ENCODE peak calls at places on chromosomes 5 and 9, in six cellular contexts. One of them, this sample, is unnamed.

GRCh38 chr5:157575096-157575872 is at the start of gene ADAM19:
- DNase-seq in HCT116: no peak
- DNase-seq in adipocyte: peak
- DNase-seq in caudate nucleus: no peak
- DNase-seq in NCI-H524: peak
- DNase-seq in neural progenitor cell: peak
- DNase-seq in this sample: no peak

GRCh38 chr5:134552301-134552700 is 26.8 kb downstream of the JADE2 start:
- DNase-seq in HCT116: no peak
- DNase-seq in adipocyte: peak
- DNase-seq in caudate nucleus: no peak
- DNase-seq in NCI-H524: no peak
- DNase-seq in neural progenitor cell: no peak
- DNase-seq in this sample: peak

GRCh38 chr5:78005021-78005785 is 229.1 kb upstream of the TBCA start:
- DNase-seq in HCT116: no peak
- DNase-seq in adipocyte: no peak
- DNase-seq in caudate nucleus: no peak
- DNase-seq in NCI-H524: no peak
- DNase-seq in neural progenitor cell: peak
- DNase-seq in this sample: no peak

GRCh38 chr9:5438301-5439162 is 807 bp upstream of the PLGRKT start:
- DNase-seq in HCT116: no peak
- DNase-seq in adipocyte: peak
- DNase-seq in caudate nucleus: no peak
- DNase-seq in NCI-H524: no peak
- DNase-seq in neural progenitor cell: no peak
- DNase-seq in this sample: no peak

GRCh38 chr5:119453045-119453383 is 717 bp downstream of the HSD17B4 start:
- DNase-seq in HCT116: no peak
- DNase-seq in adipocyte: peak
- DNase-seq in caudate nucleus: no peak
- DNase-seq in NCI-H524: peak
- DNase-seq in neural progenitor cell: no peak
- DNase-seq in this sample: no peak

GRCh38 chr9:134381671-134382505 is 55.6 kb downstream of the RXRA start:
- DNase-seq in HCT116: no peak
- DNase-seq in adipocyte: no peak
- DNase-seq in caudate nucleus: no peak
- DNase-seq in NCI-H524: no peak
- DNase-seq in neural progenitor cell: no peak
- DNase-seq in this sample: no peak

GRCh38 chr5:1167728-1168709 is 33.4 kb upstream of the SLC6A19 start:
- DNase-seq in HCT116: peak
- DNase-seq in adipocyte: peak
- DNase-seq in caudate nucleus: peak
- DNase-seq in NCI-H524: peak
- DNase-seq in neural progenitor cell: peak
- DNase-seq in this sample: peak

GRCh38 chr5:36948041-36948440 is 71.5 kb downstream of the NIPBL start:
- DNase-seq in HCT116: no peak
- DNase-seq in adipocyte: peak
- DNase-seq in caudate nucleus: no peak
- DNase-seq in NCI-H524: no peak
- DNase-seq in neural progenitor cell: no peak
- DNase-seq in this sample: no peak

GRCh38 chr5:132054697-132055440 is 5.6 kb upstream of the IL3 start:
- DNase-seq in HCT116: no peak
- DNase-seq in adipocyte: no peak
- DNase-seq in caudate nucleus: no peak
- DNase-seq in NCI-H524: no peak
- DNase-seq in neural progenitor cell: no peak
- DNase-seq in this sample: no peak

GRCh38 chr5:73417307-73418035 is 31.1 kb downstream of the FOXD1 start:
- DNase-seq in HCT116: no peak
- DNase-seq in adipocyte: peak
- DNase-seq in caudate nucleus: no peak
- DNase-seq in NCI-H524: no peak
- DNase-seq in neural progenitor cell: no peak
- DNase-seq in this sample: no peak

GRCh38 chr9:127022913-127023665 is 99.3 kb downstream of the ANGPTL2 start:
- DNase-seq in HCT116: no peak
- DNase-seq in adipocyte: peak
- DNase-seq in caudate nucleus: no peak
- DNase-seq in NCI-H524: no peak
- DNase-seq in neural progenitor cell: no peak
- DNase-seq in this sample: no peak

GRCh38 chr5:95941756-95942155 is 19.9 kb downstream of the ELL2 start:
- DNase-seq in HCT116: no peak
- DNase-seq in adipocyte: no peak
- DNase-seq in caudate nucleus: no peak
- DNase-seq in NCI-H524: no peak
- DNase-seq in neural progenitor cell: no peak
- DNase-seq in this sample: no peak

GRCh38 chr5:151697452-151697851 is 10.7 kb upstream of the SPARC start:
- DNase-seq in HCT116: no peak
- DNase-seq in adipocyte: no peak
- DNase-seq in caudate nucleus: no peak
- DNase-seq in NCI-H524: no peak
- DNase-seq in neural progenitor cell: no peak
- DNase-seq in this sample: no peak

GRCh38 chr9:75104607-75105006 is 16.3 kb downstream of the OSTF1 start:
- DNase-seq in HCT116: no peak
- DNase-seq in adipocyte: no peak
- DNase-seq in caudate nucleus: no peak
- DNase-seq in NCI-H524: no peak
- DNase-seq in neural progenitor cell: no peak
- DNase-seq in this sample: no peak

This sample was measured in astrocyte of the cerebellum.